ENCODE peak calls at places on chromosomes 16 and 17, in eight cellular contexts. U is chondrocyte, S is IMR-90, H is Peyer's patch, C is bronchial epithelial cell, R is AG10803, M is thoracic aorta, X is AG04450. V is an unnamed sample.
A peak's percentile ranks its signal among the peaks of the same experiment; 100 is the strongest.

GRCh38 chr17:73311428-73311780 is 397 bp downstream of the CDC42EP4 start:
- DNase-seq in U (peak; percentile 91), S (no peak), H (no peak), C (no peak), R (no peak), M (no peak), X (no peak), V (no peak)

GRCh38 chr17:75970011-75970523 is 8.9 kb downstream of the ACOX1 start:
- DNase-seq in U (no peak), S (peak; percentile 15), H (no peak), C (no peak), R (peak; percentile 67), M (no peak), X (no peak), V (no peak)

GRCh38 chr17:57701121-57701520 is 44.0 kb downstream of the CCDC182 start:
- DNase-seq in U (no peak), S (no peak), H (no peak), C (no peak), R (no peak), M (no peak), X (no peak), V (no peak)

GRCh38 chr17:41178341-41178740 is 320 bp upstream of the KRTAP4-2 start:
- DNase-seq in U (no peak), S (peak; percentile 72), H (no peak), C (peak; percentile 83), R (peak; percentile 46), M (no peak), X (no peak), V (no peak)

GRCh38 chr17:82126479-82127314 is 28.7 kb upstream of the FASN start:
- DNase-seq in U (no peak), S (no peak), H (peak; percentile 81), C (no peak), R (no peak), M (no peak), X (no peak), V (no peak)

GRCh38 chr16:8655184-8655717 is 19.2 kb upstream of the ABAT start:
- DNase-seq in U (peak; percentile 27), S (peak; percentile 35), H (peak; percentile 74), C (no peak), R (peak; percentile 4), M (no peak), X (no peak), V (no peak)

GRCh38 chr17:81517339-81518112 is 4.9 kb upstream of the ACTG1 start:
- DNase-seq in U (peak; percentile 75), S (no peak), H (peak; percentile 85), C (no peak), R (no peak), M (no peak), X (no peak), V (no peak)

GRCh38 chr17:63700528-63701441 is 860 bp upstream of the LIMD2 start:
- DNase-seq in U (no peak), S (peak; percentile 29), H (peak; percentile 75), C (no peak), R (peak; percentile 54), M (peak; percentile 60), X (no peak), V (no peak)

GRCh38 chr16:86823895-86824671 is 245.7 kb downstream of the FOXL1 start:
- DNase-seq in U (no peak), S (peak; percentile 74), H (no peak), C (peak; percentile 76), R (peak; percentile 7), M (no peak), X (peak; percentile 21), V (no peak)

GRCh38 chr17:69592692-69593350 is 178.3 kb downstream of the MAP2K6 start:
- DNase-seq in U (no peak), S (peak; percentile 93), H (no peak), C (no peak), R (peak; percentile 82), M (no peak), X (peak; percentile 65), V (no peak)

GRCh38 chr17:76268991-76269981 is 4.1 kb downstream of the UBALD2 start:
- DNase-seq in U (no peak), S (no peak), H (no peak), C (no peak), R (no peak), M (no peak), X (no peak), V (no peak)

GRCh38 chr17:75889454-75889853 is 7.3 kb downstream of the TRIM65 start:
- DNase-seq in U (no peak), S (no peak), H (no peak), C (peak; percentile 45), R (no peak), M (no peak), X (no peak), V (no peak)

GRCh38 chr17:6323626-6324356 is 111.1 kb downstream of the AIPL1 start:
- DNase-seq in U (no peak), S (no peak), H (no peak), C (no peak), R (no peak), M (no peak), X (no peak), V (no peak)

GRCh38 chr17:73467651-73468050 is 155.8 kb upstream of the CDC42EP4 start:
- DNase-seq in U (no peak), S (no peak), H (no peak), C (no peak), R (no peak), M (no peak), X (no peak), V (no peak)

GRCh38 chr17:36837193-36837592 is 100.1 kb upstream of the LHX1 start:
- DNase-seq in U (no peak), S (no peak), H (no peak), C (no peak), R (no peak), M (no peak), X (no peak), V (no peak)

GRCh38 chr17:36835036-36835435 is 102.2 kb upstream of the LHX1 start:
- DNase-seq in U (no peak), S (no peak), H (no peak), C (no peak), R (no peak), M (no peak), X (no peak), V (no peak)

GRCh38 chr17:36837616-36838272 is 99.5 kb upstream of the LHX1 start:
- DNase-seq in U (no peak), S (no peak), H (no peak), C (no peak), R (no peak), M (no peak), X (no peak), V (no peak)

GRCh38 chr17:36829676-36830075 is 107.6 kb upstream of the LHX1 start:
- DNase-seq in U (no peak), S (no peak), H (no peak), C (no peak), R (no peak), M (no peak), X (no peak), V (no peak)

DNA sequence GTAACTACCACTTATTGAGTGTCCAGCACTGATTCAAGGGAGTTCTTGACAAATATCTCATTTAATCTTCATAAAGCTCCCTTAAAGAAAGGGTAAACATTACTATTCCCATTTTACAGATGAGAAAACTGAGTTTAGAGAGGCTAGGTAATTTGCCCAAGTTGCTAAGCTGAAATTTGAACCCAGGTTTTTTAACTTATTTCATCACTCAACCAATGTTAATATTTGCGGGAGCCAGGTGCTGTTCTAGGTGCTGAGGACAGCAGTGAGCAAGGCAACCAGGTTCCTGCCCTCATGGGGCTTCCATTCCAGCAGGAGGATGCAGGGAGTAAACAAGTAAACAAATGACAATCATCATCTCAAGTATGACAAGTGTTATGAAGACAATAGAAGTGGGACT is 104.0 kb upstream of the LHX1 start:
- DNase-seq in U (no peak), S (no peak), H (no peak), C (no peak), R (no peak), M (no peak), X (no peak), V (no peak)
- TF ChIP-seq CTCF in U (no peak), S (no peak), H (no peak), C (no peak), R (no peak), M (no peak), X (no peak), V (no peak)

DNA sequence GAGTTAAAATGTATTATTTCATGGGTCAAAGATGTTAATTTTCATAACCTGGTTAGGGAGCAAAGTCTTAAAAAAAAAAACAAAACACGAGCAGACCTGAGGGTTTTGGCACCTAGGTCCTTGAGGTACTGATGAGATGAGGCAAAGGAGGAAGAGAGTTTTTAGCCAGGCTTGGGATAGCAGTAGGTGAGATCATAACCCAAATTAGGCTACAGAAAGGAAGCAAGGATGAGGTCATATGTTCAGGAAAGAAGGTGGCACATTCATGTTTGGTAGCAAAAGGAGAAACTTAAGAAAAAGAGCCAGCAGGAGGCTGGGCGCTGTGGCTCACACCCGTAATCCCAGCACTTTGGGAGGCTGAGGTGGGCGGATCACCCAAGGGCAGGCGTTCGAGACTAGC is 2.8 kb downstream of the ATXN1L start:
- DNase-seq in U (no peak), S (no peak), H (no peak), C (no peak), R (no peak), M (no peak), X (no peak), V (no peak)
- TF ChIP-seq CTCF in U (no peak), S (no peak), H (no peak), C (no peak), R (no peak), M (no peak), X (no peak), V (no peak)

DNA sequence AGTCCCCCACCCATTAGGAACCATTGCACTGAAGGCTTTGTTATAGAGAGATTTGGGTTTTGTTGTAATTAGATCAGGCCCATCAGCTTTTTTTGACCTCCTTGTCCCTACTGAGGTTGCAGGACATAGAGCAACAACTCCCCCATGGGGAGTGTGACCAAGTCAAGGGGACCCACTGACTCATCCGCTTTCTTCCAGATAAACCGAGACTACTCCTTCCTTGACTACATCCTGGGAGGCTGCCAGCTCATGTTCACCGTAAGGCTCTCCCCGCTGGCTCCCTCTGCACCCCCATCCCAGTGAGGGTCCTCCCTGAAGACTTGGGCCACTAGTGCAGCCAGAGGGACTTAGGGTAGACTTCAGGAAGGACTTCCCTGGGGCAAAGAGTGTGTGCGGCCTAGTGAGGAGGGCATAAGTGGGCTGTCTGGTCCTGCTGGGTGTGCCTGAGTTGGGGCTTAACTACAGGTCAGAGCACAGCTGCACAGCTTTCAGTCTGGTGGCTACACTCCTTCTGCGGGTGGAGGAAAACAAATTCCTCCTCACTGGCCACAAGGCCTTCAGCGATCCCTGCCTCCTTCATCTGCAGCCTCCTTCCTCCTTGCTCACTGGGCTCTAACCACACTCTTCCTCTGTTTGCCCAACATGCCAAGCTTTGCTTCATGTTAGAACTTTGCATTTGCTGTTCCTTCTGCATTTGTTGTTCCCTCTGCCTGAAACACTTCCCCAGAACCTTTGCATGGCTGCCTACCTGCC is 31.0 kb downstream of the CPNE2 start:
- DNase-seq in U (no peak), S (no peak), H (no peak), C (no peak), R (no peak), M (no peak), X (no peak), V (no peak)
- TF ChIP-seq CTCF in U (no peak), S (no peak), H (no peak), C (no peak), R (no peak), M (no peak), X (no peak), V (no peak)

DNA sequence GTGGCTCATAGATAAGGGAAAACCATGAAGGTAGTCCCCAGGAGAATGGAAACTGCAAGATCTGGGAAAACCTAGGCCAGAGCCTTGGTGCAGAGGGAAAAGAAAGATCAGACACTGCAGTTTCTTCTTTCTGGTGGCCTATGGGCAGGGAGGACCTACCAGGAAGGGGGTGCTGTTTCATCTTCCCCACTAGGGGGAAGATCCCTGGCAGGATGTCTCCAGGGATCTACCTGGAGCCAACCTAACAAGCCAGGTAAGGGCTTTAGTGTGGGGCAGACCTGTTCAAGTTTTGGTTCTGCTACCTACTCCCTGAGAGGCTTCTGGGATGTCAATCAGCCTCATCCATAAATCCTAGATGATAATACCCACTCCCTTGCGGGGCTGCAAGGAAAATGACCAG is 21.4 kb downstream of the TOM1L2 start:
- DNase-seq in U (no peak), S (no peak), H (no peak), C (no peak), R (no peak), M (no peak), X (no peak), V (no peak)
- TF ChIP-seq CTCF in U (peak; percentile 27), S (peak; percentile 22), H (no peak), C (peak; percentile 55), R (no peak), M (no peak), X (peak; percentile 37), V (no peak)

V was measured in omental fat pad.